ENCODE peak calls at places on chromosomes 12 and 14, in six cellular contexts. One of them, this sample, is unnamed.

GRCh38 chr14:104186575-104186974 is 48.2 kb downstream of the KIF26A start:
- DNase-seq in esophagus squamous epithelium: no peak
- DNase-seq in HS-5: no peak
- DNase-seq in T-helper 9 cell: no peak
- DNase-seq in cardiac fibroblast: no peak
- DNase-seq in ureter: no peak
- DNase-seq in this sample: no peak

GRCh38 chr14:68796418-68797101 is 3.7 kb upstream of the ZFP36L1 start:
- DNase-seq in esophagus squamous epithelium: no peak
- DNase-seq in HS-5: no peak
- DNase-seq in T-helper 9 cell: no peak
- DNase-seq in cardiac fibroblast: no peak
- DNase-seq in ureter: no peak
- DNase-seq in this sample: no peak

GRCh38 chr14:75614179-75614578 is 35.8 kb downstream of the FLVCR2 start:
- DNase-seq in esophagus squamous epithelium: no peak
- DNase-seq in HS-5: no peak
- DNase-seq in T-helper 9 cell: no peak
- DNase-seq in cardiac fibroblast: no peak
- DNase-seq in ureter: no peak
- DNase-seq in this sample: peak

GRCh38 chr12:104376650-104377506 is 73.3 kb downstream of the EID3 start:
- DNase-seq in esophagus squamous epithelium: no peak
- DNase-seq in HS-5: no peak
- DNase-seq in T-helper 9 cell: no peak
- DNase-seq in cardiac fibroblast: peak
- DNase-seq in ureter: no peak
- DNase-seq in this sample: no peak

GRCh38 chr12:39443704-39444234 is 849 bp upstream of the KIF21A start:
- DNase-seq in esophagus squamous epithelium: no peak
- DNase-seq in HS-5: no peak
- DNase-seq in T-helper 9 cell: no peak
- DNase-seq in cardiac fibroblast: peak
- DNase-seq in ureter: no peak
- DNase-seq in this sample: no peak

GRCh38 chr14:31261859-31262739 is 54.5 kb upstream of the HECTD1 start:
- DNase-seq in esophagus squamous epithelium: no peak
- DNase-seq in HS-5: no peak
- DNase-seq in T-helper 9 cell: no peak
- DNase-seq in cardiac fibroblast: peak
- DNase-seq in ureter: peak
- DNase-seq in this sample: peak

GRCh38 chr12:12902036-12902435 is 10.7 kb downstream of the GPRC5A start:
- DNase-seq in esophagus squamous epithelium: no peak
- DNase-seq in HS-5: no peak
- DNase-seq in T-helper 9 cell: no peak
- DNase-seq in cardiac fibroblast: peak
- DNase-seq in ureter: no peak
- DNase-seq in this sample: no peak

GRCh38 chr12:33427071-33427470 is 12.5 kb downstream of the SYT10 start:
- DNase-seq in esophagus squamous epithelium: no peak
- DNase-seq in HS-5: no peak
- DNase-seq in T-helper 9 cell: no peak
- DNase-seq in cardiac fibroblast: peak
- DNase-seq in ureter: no peak
- DNase-seq in this sample: no peak

GRCh38 chr14:93764211-93764659 is 24.1 kb downstream of the PRIMA1 start:
- DNase-seq in esophagus squamous epithelium: no peak
- DNase-seq in HS-5: no peak
- DNase-seq in T-helper 9 cell: no peak
- DNase-seq in cardiac fibroblast: peak
- DNase-seq in ureter: no peak
- DNase-seq in this sample: no peak

This sample was measured in HL-60.